ENCODE peak calls at places on chromosomes 3 and 15, in ten cellular contexts. G is GM23338, I is HuH-7.5, S is NCI-H345, D is GOT3, H is fibroblast of lung, U is RPMI8226, C is ecto neural progenitor cell, T is NCI-H2081, Y is T-helper 2 cell. Z is an unnamed sample.

GRCh38 chr15:59892995-59893394 is 111.1 kb upstream of the FOXB1 start:
- DNase-seq in G (peak; percentile 71), S (no peak), Y (no peak), C (peak; percentile 47), H (no peak), I (no peak), D (no peak), T (no peak), U (no peak), Z (no peak)

GRCh38 chr15:75156306-75157215 is 45.1 kb upstream of the C15orf39 start:
- DNase-seq in G (peak; percentile 83), D (no peak), Y (no peak), S (no peak), I (no peak), T (no peak), U (no peak), C (no peak), H (no peak), Z (no peak)

GRCh38 chr15:101288905-101289513 is 6.0 kb downstream of the SNRPA1 start:
- DNase-seq in Y (no peak), G (peak; percentile 81), I (peak; percentile 72), D (no peak), C (peak; percentile 34), S (peak; percentile 27), H (peak; percentile 66), U (peak; percentile 75), T (peak; percentile 39), Z (peak; percentile 2)

GRCh38 chr15:46260937-46261336 is 626.1 kb downstream of the SQOR start:
- DNase-seq in S (no peak), H (no peak), T (no peak), U (no peak), Y (no peak), G (peak; percentile 65), D (no peak), I (no peak), C (no peak), Z (no peak)

GRCh38 chr3:187403768-187404270 is 35.6 kb downstream of the RTP4 start:
- DNase-seq in I (no peak), Y (no peak), U (no peak), S (no peak), G (no peak), C (no peak), T (no peak), H (peak; percentile 79), D (peak; percentile 44), Z (no peak)

GRCh38 chr15:68774521-68775293 is 46.0 kb downstream of the ANP32A start:
- DNase-seq in H (no peak), Y (no peak), G (no peak), I (no peak), S (no peak), U (no peak), T (no peak), C (no peak), D (no peak), Z (no peak)

GRCh38 chr3:194905696-194906095 is 220.0 kb downstream of the FAM43A start:
- DNase-seq in I (no peak), Y (no peak), C (no peak), G (no peak), T (no peak), D (no peak), H (no peak), U (no peak), S (no peak), Z (no peak)

GRCh38 chr15:57213783-57214366 is 162.4 kb upstream of the CGNL1 start:
- DNase-seq in G (no peak), S (peak; percentile 54), D (no peak), T (peak; percentile 83), H (peak; percentile 75), C (no peak), I (no peak), U (peak; percentile 47), Y (no peak), Z (peak; percentile 31)

GRCh38 chr3:126932188-126932931 is 50.6 kb upstream of the PLXNA1 start:
- DNase-seq in Y (no peak), G (no peak), H (peak; percentile 25), C (no peak), I (no peak), S (no peak), D (no peak), U (no peak), T (no peak), Z (no peak)

GRCh38 chr3:8964436-8965370 is 1.4 kb upstream of the RAD18 start:
- DNase-seq in H (peak; percentile 53), I (no peak), S (no peak), C (no peak), G (peak; percentile 65), U (no peak), T (no peak), D (no peak), Y (no peak), Z (no peak)

Z was measured in SHP77 treated with DMSO at 0.1 percent for 48 hours.